ENCODE peak calls at places on chromosomes 5 and 9, in four cellular contexts. One of them, this sample, is unnamed.

GRCh38 chr9:127838375-127839078 is 15.9 kb downstream of the ENG start:
- DNase-seq in OCI-M1: no peak
- DNase-seq in activated CD8-positive, alpha-beta memory T cell treated with anti-CD3 and anti-CD28 coated beads for 48 hours: no peak
- DNase-seq in amniotic stem cell: peak
- DNase-seq in this sample: peak

GRCh38 chr9:69996947-69997346 is 46.7 kb upstream of the MAMDC2 start:
- DNase-seq in OCI-M1: no peak
- DNase-seq in amniotic stem cell: no peak
- DNase-seq in activated CD8-positive, alpha-beta memory T cell treated with anti-CD3 and anti-CD28 coated beads for 48 hours: no peak
- DNase-seq in this sample: peak

GRCh38 chr9:629136-629535 is 212.4 kb upstream of the DMRT1 start:
- DNase-seq in activated CD8-positive, alpha-beta memory T cell treated with anti-CD3 and anti-CD28 coated beads for 48 hours: no peak
- DNase-seq in OCI-M1: no peak
- DNase-seq in amniotic stem cell: no peak
- DNase-seq in this sample: no peak

GRCh38 chr5:9063615-9064245 is 482.1 kb downstream of the SEMA5A start:
- DNase-seq in amniotic stem cell: no peak
- DNase-seq in OCI-M1: no peak
- DNase-seq in activated CD8-positive, alpha-beta memory T cell treated with anti-CD3 and anti-CD28 coated beads for 48 hours: no peak
- DNase-seq in this sample: no peak

GRCh38 chr5:15834596-15835245 is 334.7 kb downstream of the FBXL7 start:
- DNase-seq in activated CD8-positive, alpha-beta memory T cell treated with anti-CD3 and anti-CD28 coated beads for 48 hours: no peak
- DNase-seq in OCI-M1: peak
- DNase-seq in amniotic stem cell: peak
- DNase-seq in this sample: peak

GRCh38 chr5:34959323-34959722 is 30.0 kb downstream of the DNAJC21 start:
- DNase-seq in activated CD8-positive, alpha-beta memory T cell treated with anti-CD3 and anti-CD28 coated beads for 48 hours: no peak
- DNase-seq in OCI-M1: no peak
- DNase-seq in amniotic stem cell: no peak
- DNase-seq in this sample: no peak

GRCh38 chr9:116806075-116806474 is 119.0 kb downstream of the TRIM32 start:
- DNase-seq in amniotic stem cell: peak
- DNase-seq in OCI-M1: peak
- DNase-seq in activated CD8-positive, alpha-beta memory T cell treated with anti-CD3 and anti-CD28 coated beads for 48 hours: no peak
- DNase-seq in this sample: no peak

GRCh38 chr5:146137967-146138403 is 32.6 kb upstream of the PLAC8L1 start:
- DNase-seq in amniotic stem cell: no peak
- DNase-seq in activated CD8-positive, alpha-beta memory T cell treated with anti-CD3 and anti-CD28 coated beads for 48 hours: no peak
- DNase-seq in OCI-M1: no peak
- DNase-seq in this sample: peak

GRCh38 chr9:127868278-127868903 is 9.1 kb downstream of the AK1 start:
- DNase-seq in amniotic stem cell: no peak
- DNase-seq in activated CD8-positive, alpha-beta memory T cell treated with anti-CD3 and anti-CD28 coated beads for 48 hours: no peak
- DNase-seq in OCI-M1: no peak
- DNase-seq in this sample: no peak

GRCh38 chr9:93297659-93298497 is 113.9 kb downstream of the WNK2 start:
- DNase-seq in amniotic stem cell: no peak
- DNase-seq in OCI-M1: no peak
- DNase-seq in activated CD8-positive, alpha-beta memory T cell treated with anti-CD3 and anti-CD28 coated beads for 48 hours: no peak
- DNase-seq in this sample: no peak

GRCh38 chr5:38719916-38720315 is 125.9 kb upstream of the OSMR start:
- DNase-seq in activated CD8-positive, alpha-beta memory T cell treated with anti-CD3 and anti-CD28 coated beads for 48 hours: no peak
- DNase-seq in OCI-M1: no peak
- DNase-seq in amniotic stem cell: no peak
- DNase-seq in this sample: no peak

GRCh38 chr5:150771034-150771795 is 7.3 kb upstream of the SMIM3 start:
- DNase-seq in activated CD8-positive, alpha-beta memory T cell treated with anti-CD3 and anti-CD28 coated beads for 48 hours: no peak
- DNase-seq in OCI-M1: peak
- DNase-seq in amniotic stem cell: no peak
- DNase-seq in this sample: no peak

GRCh38 chr5:167339205-167339604 is 952.2 kb upstream of the WWC1 start:
- DNase-seq in amniotic stem cell: no peak
- DNase-seq in OCI-M1: no peak
- DNase-seq in activated CD8-positive, alpha-beta memory T cell treated with anti-CD3 and anti-CD28 coated beads for 48 hours: no peak
- DNase-seq in this sample: no peak

GRCh38 chr5:157460921-157461792 is 1.1 kb downstream of the NIPAL4 start:
- DNase-seq in activated CD8-positive, alpha-beta memory T cell treated with anti-CD3 and anti-CD28 coated beads for 48 hours: no peak
- DNase-seq in amniotic stem cell: no peak
- DNase-seq in OCI-M1: no peak
- DNase-seq in this sample: no peak

GRCh38 chr9:94639996-94640376 is 668 bp upstream of the FBP1 start:
- DNase-seq in OCI-M1: no peak
- DNase-seq in activated CD8-positive, alpha-beta memory T cell treated with anti-CD3 and anti-CD28 coated beads for 48 hours: no peak
- DNase-seq in amniotic stem cell: no peak
- DNase-seq in this sample: no peak

GRCh38 chr5:25094219-25094618 is 449.4 kb upstream of the CDH10 start:
- DNase-seq in activated CD8-positive, alpha-beta memory T cell treated with anti-CD3 and anti-CD28 coated beads for 48 hours: no peak
- DNase-seq in amniotic stem cell: no peak
- DNase-seq in OCI-M1: no peak
- DNase-seq in this sample: no peak

GRCh38 chr5:45796959-45797553 is 100.9 kb upstream of the HCN1 start:
- DNase-seq in OCI-M1: peak
- DNase-seq in activated CD8-positive, alpha-beta memory T cell treated with anti-CD3 and anti-CD28 coated beads for 48 hours: no peak
- DNase-seq in amniotic stem cell: no peak
- DNase-seq in this sample: no peak

GRCh38 chr9:69936427-69936826 is 107.2 kb upstream of the MAMDC2 start:
- DNase-seq in OCI-M1: peak
- DNase-seq in amniotic stem cell: no peak
- DNase-seq in activated CD8-positive, alpha-beta memory T cell treated with anti-CD3 and anti-CD28 coated beads for 48 hours: no peak
- DNase-seq in this sample: peak

GRCh38 chr9:4435197-4435596 is 55.1 kb upstream of the SLC1A1 start:
- DNase-seq in activated CD8-positive, alpha-beta memory T cell treated with anti-CD3 and anti-CD28 coated beads for 48 hours: no peak
- DNase-seq in OCI-M1: peak
- DNase-seq in amniotic stem cell: no peak
- DNase-seq in this sample: peak

GRCh38 chr5:124630767-124631704 is 115.4 kb downstream of the ZNF608 start:
- DNase-seq in OCI-M1: no peak
- DNase-seq in activated CD8-positive, alpha-beta memory T cell treated with anti-CD3 and anti-CD28 coated beads for 48 hours: no peak
- DNase-seq in amniotic stem cell: no peak
- DNase-seq in this sample: no peak

GRCh38 chr5:54658014-54658413 is 140.5 kb downstream of the SNX18 start:
- DNase-seq in amniotic stem cell: no peak
- DNase-seq in activated CD8-positive, alpha-beta memory T cell treated with anti-CD3 and anti-CD28 coated beads for 48 hours: no peak
- DNase-seq in OCI-M1: peak
- DNase-seq in this sample: peak

GRCh38 chr9:132485454-132485853 is 75.4 kb downstream of the CFAP77 start:
- DNase-seq in OCI-M1: no peak
- DNase-seq in amniotic stem cell: no peak
- DNase-seq in activated CD8-positive, alpha-beta memory T cell treated with anti-CD3 and anti-CD28 coated beads for 48 hours: no peak
- DNase-seq in this sample: no peak

GRCh38 chr5:128629162-128629561 is 91.1 kb upstream of the FBN2 start:
- DNase-seq in activated CD8-positive, alpha-beta memory T cell treated with anti-CD3 and anti-CD28 coated beads for 48 hours: no peak
- DNase-seq in OCI-M1: no peak
- DNase-seq in amniotic stem cell: no peak
- DNase-seq in this sample: no peak

GRCh38 chr9:137606005-137606601 is 617 bp downstream of the ARRDC1 start:
- DNase-seq in OCI-M1: no peak
- DNase-seq in activated CD8-positive, alpha-beta memory T cell treated with anti-CD3 and anti-CD28 coated beads for 48 hours: no peak
- DNase-seq in amniotic stem cell: no peak
- DNase-seq in this sample: no peak

GRCh38 chr9:79134654-79135053 is 437.1 kb upstream of the TLE4 start:
- DNase-seq in OCI-M1: peak
- DNase-seq in activated CD8-positive, alpha-beta memory T cell treated with anti-CD3 and anti-CD28 coated beads for 48 hours: no peak
- DNase-seq in amniotic stem cell: no peak
- DNase-seq in this sample: no peak

GRCh38 chr5:139438707-139439012 is 665 bp downstream of the DNAJC18 start:
- DNase-seq in activated CD8-positive, alpha-beta memory T cell treated with anti-CD3 and anti-CD28 coated beads for 48 hours: no peak
- DNase-seq in OCI-M1: no peak
- DNase-seq in amniotic stem cell: no peak
- DNase-seq in this sample: no peak

GRCh38 chr5:84693256-84693655 is 308.6 kb upstream of the EDIL3 start:
- DNase-seq in OCI-M1: no peak
- DNase-seq in activated CD8-positive, alpha-beta memory T cell treated with anti-CD3 and anti-CD28 coated beads for 48 hours: no peak
- DNase-seq in amniotic stem cell: no peak
- DNase-seq in this sample: no peak

GRCh38 chr5:36854402-36855140 is 22.0 kb upstream of the NIPBL start:
- DNase-seq in amniotic stem cell: no peak
- DNase-seq in OCI-M1: no peak
- DNase-seq in activated CD8-positive, alpha-beta memory T cell treated with anti-CD3 and anti-CD28 coated beads for 48 hours: no peak
- DNase-seq in this sample: no peak

GRCh38 chr9:81417885-81418284 is 271.5 kb downstream of the TLE1 start:
- DNase-seq in activated CD8-positive, alpha-beta memory T cell treated with anti-CD3 and anti-CD28 coated beads for 48 hours: no peak
- DNase-seq in amniotic stem cell: no peak
- DNase-seq in OCI-M1: no peak
- DNase-seq in this sample: no peak

GRCh38 chr5:90055831-90056328 is 353.7 kb downstream of the CETN3 start:
- DNase-seq in activated CD8-positive, alpha-beta memory T cell treated with anti-CD3 and anti-CD28 coated beads for 48 hours: no peak
- DNase-seq in amniotic stem cell: no peak
- DNase-seq in OCI-M1: no peak
- DNase-seq in this sample: peak

GRCh38 chr9:27888661-27889295 is 315.5 kb upstream of the C9orf72 start:
- DNase-seq in OCI-M1: peak
- DNase-seq in activated CD8-positive, alpha-beta memory T cell treated with anti-CD3 and anti-CD28 coated beads for 48 hours: peak
- DNase-seq in amniotic stem cell: no peak
- DNase-seq in this sample: no peak

GRCh38 chr9:128317629-128318028 is 4.6 kb downstream of the TRUB2 start:
- DNase-seq in amniotic stem cell: no peak
- DNase-seq in OCI-M1: no peak
- DNase-seq in activated CD8-positive, alpha-beta memory T cell treated with anti-CD3 and anti-CD28 coated beads for 48 hours: no peak
- DNase-seq in this sample: no peak

GRCh38 chr9:91886433-91887031 is 63.5 kb downstream of the ROR2 start:
- DNase-seq in OCI-M1: no peak
- DNase-seq in amniotic stem cell: no peak
- DNase-seq in activated CD8-positive, alpha-beta memory T cell treated with anti-CD3 and anti-CD28 coated beads for 48 hours: no peak
- DNase-seq in this sample: no peak

GRCh38 chr5:1384521-1384920 is 39.6 kb upstream of the CLPTM1L start:
- DNase-seq in activated CD8-positive, alpha-beta memory T cell treated with anti-CD3 and anti-CD28 coated beads for 48 hours: no peak
- DNase-seq in OCI-M1: no peak
- DNase-seq in amniotic stem cell: no peak
- DNase-seq in this sample: no peak

GRCh38 chr5:134634227-134634626 is 1.6 kb upstream of the SAR1B start:
- DNase-seq in amniotic stem cell: no peak
- DNase-seq in activated CD8-positive, alpha-beta memory T cell treated with anti-CD3 and anti-CD28 coated beads for 48 hours: no peak
- DNase-seq in OCI-M1: no peak
- DNase-seq in this sample: no peak

GRCh38 chr5:112142769-112143270 is 276.3 kb downstream of the EPB41L4A start:
- DNase-seq in amniotic stem cell: no peak
- DNase-seq in OCI-M1: no peak
- DNase-seq in activated CD8-positive, alpha-beta memory T cell treated with anti-CD3 and anti-CD28 coated beads for 48 hours: no peak
- DNase-seq in this sample: peak

This sample was measured in fibroblast of the conjunctiva.